ENCODE peak calls at places on chromosomes 13 and 19, in eight cellular contexts. L, Y, G, P, D, O, N and R are unnamed samples.

GRCh38 chr19:40464059-40465024 is 1.2 kb downstream of the BLVRB start:
- DNase-seq in L (peak; percentile 90), Y (peak; percentile 97), G (peak; percentile 42), P (peak; percentile 52), D (peak; percentile 96), O (peak; percentile 77), N (peak; percentile 62), R (peak; percentile 95)

GRCh38 chr19:46372901-46373572 is 26.1 kb downstream of the PPP5C start:
- DNase-seq in L (peak; percentile 55), Y (peak; percentile 41), G (peak; percentile 15), P (no peak), D (no peak), O (peak; percentile 63), N (no peak), R (peak; percentile 41)

GRCh38 chr19:34994643-34995471 is 5.3 kb upstream of the GRAMD1A start:
- DNase-seq in L (no peak), Y (peak; percentile 87), G (peak; percentile 70), P (no peak), D (peak; percentile 80), O (no peak), N (no peak), R (peak; percentile 27)

GRCh38 chr13:113224486-113224885 is 15.1 kb downstream of the CUL4A start:
- DNase-seq in L (no peak), Y (no peak), G (no peak), P (no peak), D (peak; percentile 21), O (no peak), N (no peak), R (no peak)

GRCh38 chr13:50340566-50341287 is 325.5 kb downstream of the KCNRG start:
- DNase-seq in L (no peak), Y (no peak), G (peak; percentile 5), P (no peak), D (no peak), O (no peak), N (no peak), R (no peak)

GRCh38 chr19:15672580-15673175 is at the start of gene CYP4F12:
- DNase-seq in L (peak; percentile 17), Y (peak; percentile 86), G (peak; percentile 19), P (no peak), D (peak; percentile 96), O (no peak), N (no peak), R (peak; percentile 35)

GRCh38 chr19:872266-872951 is 12.9 kb downstream of the CFD start:
- DNase-seq in L (peak; percentile 69), Y (peak; percentile 34), G (no peak), P (peak; percentile 79), D (peak; percentile 93), O (peak; percentile 78), N (no peak), R (peak; percentile 67)

GRCh38 chr13:99196466-99197256 is 4.0 kb upstream of the UBAC2 start:
- DNase-seq in L (no peak), Y (no peak), G (no peak), P (no peak), D (no peak), O (no peak), N (no peak), R (no peak)

GRCh38 chr19:611506-611869 is 21.8 kb downstream of the HCN2 start:
- DNase-seq in L (peak; percentile 97), Y (no peak), G (no peak), P (no peak), D (no peak), O (peak; percentile 87), N (no peak), R (peak; percentile 57)

GRCh38 chr19:29651622-29652394 is 13.5 kb upstream of the PLEKHF1 start:
- DNase-seq in L (no peak), Y (no peak), G (no peak), P (no peak), D (no peak), O (no peak), N (no peak), R (no peak)

GRCh38 chr13:89748716-89749115 is 1598.8 kb upstream of the MIR17HG start:
- DNase-seq in L (no peak), Y (no peak), G (no peak), P (no peak), D (no peak), O (no peak), N (no peak), R (no peak)

GRCh38 chr19:53904909-53905308 is 4.2 kb upstream of the CACNG7 start:
- DNase-seq in L (no peak), Y (peak; percentile 45), G (no peak), P (no peak), D (no peak), O (no peak), N (no peak), R (no peak)

GRCh38 chr13:49652691-49653305 is 24.5 kb downstream of the ARL11 start:
- DNase-seq in L (peak; percentile 37), Y (peak; percentile 21), G (no peak), P (peak; percentile 57), D (peak; percentile 68), O (peak; percentile 65), N (no peak), R (no peak)

GRCh38 chr13:58823701-58824100 is 1192.2 kb downstream of the PCDH17 start:
- DNase-seq in L (no peak), Y (no peak), G (no peak), P (no peak), D (no peak), O (no peak), N (no peak), R (no peak)

GRCh38 chr19:1854542-1855039 is 6.3 kb upstream of the REXO1 start:
- DNase-seq in L (peak; percentile 24), Y (no peak), G (no peak), P (no peak), D (peak; percentile 66), O (no peak), N (no peak), R (no peak)

GRCh38 chr19:7219056-7219455 is 75.2 kb downstream of the INSR start:
- DNase-seq in L (no peak), Y (no peak), G (no peak), P (no peak), D (no peak), O (no peak), N (no peak), R (no peak)

GRCh38 chr19:35513975-35514809 is 743 bp upstream of the DMKN start:
- DNase-seq in L (peak; percentile 36), Y (peak; percentile 54), G (no peak), P (no peak), D (no peak), O (no peak), N (no peak), R (peak; percentile 49)

GRCh38 chr13:50928088-50928487 is 18.5 kb downstream of the RNASEH2B start:
- DNase-seq in L (peak; percentile 29), Y (no peak), G (no peak), P (no peak), D (no peak), O (no peak), N (no peak), R (no peak)

GRCh38 chr13:105202384-105202783 is 1333.1 kb downstream of the EFNB2 start:
- DNase-seq in L (no peak), Y (no peak), G (no peak), P (no peak), D (peak; percentile 4), O (peak; percentile 5), N (no peak), R (peak; percentile 4)

GRCh38 chr19:2282062-2282861 is at the start of gene PEAK3:
- DNase-seq in L (peak; percentile 39), Y (no peak), G (no peak), P (peak; percentile 66), D (peak; percentile 66), O (peak; percentile 49), N (no peak), R (no peak)

GRCh38 chr19:46766569-46767317 is 20.5 kb upstream of the STRN4 start:
- DNase-seq in L (no peak), Y (peak; percentile 57), G (peak; percentile 18), P (peak; percentile 78), D (peak; percentile 64), O (no peak), N (no peak), R (peak; percentile 31)

GRCh38 chr13:90872491-90873025 is 474.9 kb upstream of the MIR17HG start:
- DNase-seq in L (no peak), Y (no peak), G (no peak), P (no peak), D (no peak), O (no peak), N (no peak), R (no peak)

GRCh38 chr19:440391-441212 is 20.2 kb downstream of the SHC2 start:
- DNase-seq in L (no peak), Y (no peak), G (no peak), P (no peak), D (no peak), O (no peak), N (no peak), R (no peak)

GRCh38 chr13:58795715-58796114 is 1164.2 kb downstream of the PCDH17 start:
- DNase-seq in L (no peak), Y (no peak), G (no peak), P (no peak), D (no peak), O (no peak), N (no peak), R (no peak)

GRCh38 chr13:99432637-99433542 is 68.4 kb upstream of the TM9SF2 start:
- DNase-seq in L (peak; percentile 78), Y (no peak), G (no peak), P (peak; percentile 74), D (peak; percentile 45), O (peak; percentile 85), N (peak; percentile 10), R (peak; percentile 40)

GRCh38 chr19:5152767-5153532 is 184.0 kb downstream of the KDM4B start:
- DNase-seq in L (no peak), Y (no peak), G (no peak), P (no peak), D (no peak), O (no peak), N (no peak), R (no peak)

GRCh38 chr19:38057954-38058690 is 151.1 kb downstream of the SIPA1L3 start:
- DNase-seq in L (no peak), Y (peak; percentile 38), G (peak; percentile 90), P (no peak), D (peak; percentile 75), O (no peak), N (no peak), R (no peak)

GRCh38 chr13:108346376-108346775 is 76.9 kb downstream of the TNFSF13B start:
- DNase-seq in L (no peak), Y (peak; percentile 0), G (no peak), P (no peak), D (no peak), O (no peak), N (no peak), R (no peak)

GRCh38 chr13:110432522-110432921 is 125.4 kb downstream of the COL4A2 start:
- DNase-seq in L (no peak), Y (no peak), G (no peak), P (no peak), D (no peak), O (no peak), N (no peak), R (no peak)

GRCh38 chr19:1860133-1860775 is 3.1 kb downstream of the KLF16 start:
- DNase-seq in L (peak; percentile 78), Y (peak; percentile 62), G (no peak), P (peak; percentile 44), D (peak; percentile 80), O (peak; percentile 68), N (peak; percentile 39), R (peak; percentile 81)

GRCh38 chr13:64078480-64078936 is 2662.9 kb upstream of the PCDH20 start:
- DNase-seq in L (no peak), Y (no peak), G (no peak), P (peak; percentile 1), D (no peak), O (no peak), N (no peak), R (no peak)

GRCh38 chr19:52217576-52217975 is 27.7 kb downstream of the PPP2R1A start:
- DNase-seq in L (no peak), Y (no peak), G (no peak), P (no peak), D (no peak), O (no peak), N (no peak), R (no peak)

GRCh38 chr13:51282322-51282721 is 57.2 kb upstream of the SERPINE3 start:
- DNase-seq in L (no peak), Y (no peak), G (no peak), P (no peak), D (no peak), O (no peak), N (no peak), R (no peak)

GRCh38 chr19:50330365-50331078 is 1.3 kb upstream of the KCNC3 start:
- DNase-seq in L (peak; percentile 19), Y (peak; percentile 87), G (peak; percentile 88), P (peak; percentile 90), D (peak; percentile 79), O (peak; percentile 41), N (peak; percentile 86), R (no peak)